ENCODE peak calls at places on chromosomes 1 and 21, in four cellular contexts. One of them, this sample, is unnamed.

GRCh38 chr1:68128157-68128556 is 77.7 kb upstream of the DIRAS3 start:
- DNase-seq in PC-3: no peak
- DNase-seq in fibroblast of lung: peak; percentile 28
- DNase-seq in GM23248: peak; percentile 52
- DNase-seq in this sample: no peak

GRCh38 chr1:229889031-229889517 is 178.0 kb upstream of the GALNT2 start:
- DNase-seq in PC-3: no peak
- DNase-seq in fibroblast of lung: no peak
- DNase-seq in GM23248: no peak
- DNase-seq in this sample: no peak

GRCh38 chr1:89701746-89702241 is 68.9 kb downstream of the LRRC8C start:
- DNase-seq in GM23248: no peak
- DNase-seq in PC-3: no peak
- DNase-seq in fibroblast of lung: peak; percentile 56
- DNase-seq in this sample: no peak

GRCh38 chr1:6423321-6423999 is 1.1 kb upstream of the ESPN start:
- DNase-seq in PC-3: peak; percentile 98
- DNase-seq in fibroblast of lung: no peak
- DNase-seq in GM23248: peak; percentile 74
- DNase-seq in this sample: peak; percentile 75

GRCh38 chr1:64006276-64007051 is 197.0 kb upstream of the UBE2U start:
- DNase-seq in fibroblast of lung: peak; percentile 44
- DNase-seq in GM23248: peak; percentile 88
- DNase-seq in PC-3: peak; percentile 96
- DNase-seq in this sample: peak; percentile 84

GRCh38 chr1:204417231-204417997 is 5.8 kb upstream of the PPP1R15B start:
- DNase-seq in fibroblast of lung: peak; percentile 97
- DNase-seq in GM23248: peak; percentile 99
- DNase-seq in PC-3: peak; percentile 99
- DNase-seq in this sample: peak; percentile 95

GRCh38 chr1:86068841-86069756 is 87.5 kb downstream of the COL24A1 start:
- DNase-seq in GM23248: no peak
- DNase-seq in fibroblast of lung: peak; percentile 31
- DNase-seq in PC-3: no peak
- DNase-seq in this sample: peak; percentile 27

GRCh38 chr1:41709873-41710272 is 208.8 kb downstream of the HIVEP3 start:
- DNase-seq in PC-3: no peak
- DNase-seq in fibroblast of lung: no peak
- DNase-seq in GM23248: no peak
- DNase-seq in this sample: no peak

GRCh38 chr1:66495490-66495889 is 38.5 kb upstream of the SGIP1 start:
- DNase-seq in PC-3: no peak
- DNase-seq in GM23248: peak; percentile 85
- DNase-seq in fibroblast of lung: no peak
- DNase-seq in this sample: peak; percentile 25

GRCh38 chr1:211579434-211580302 is 707 bp upstream of the SLC30A1 start:
- DNase-seq in PC-3: peak; percentile 67
- DNase-seq in GM23248: peak; percentile 70
- DNase-seq in fibroblast of lung: peak; percentile 17
- DNase-seq in this sample: no peak

GRCh38 chr1:206427296-206427695 is 43.0 kb upstream of the IKBKE start:
- DNase-seq in GM23248: no peak
- DNase-seq in PC-3: no peak
- DNase-seq in fibroblast of lung: no peak
- DNase-seq in this sample: no peak

GRCh38 chr1:162560303-162561036 is 1.1 kb upstream of the UAP1 start:
- DNase-seq in fibroblast of lung: no peak
- DNase-seq in PC-3: peak; percentile 49
- DNase-seq in GM23248: no peak
- DNase-seq in this sample: no peak

GRCh38 chr1:209409786-209410185 is 173.7 kb upstream of the CAMK1G start:
- DNase-seq in fibroblast of lung: peak; percentile 37
- DNase-seq in GM23248: peak; percentile 75
- DNase-seq in PC-3: peak; percentile 99
- DNase-seq in this sample: no peak

GRCh38 chr21:42513151-42513984 is at the start of gene SLC37A1:
- DNase-seq in PC-3: peak; percentile 44
- DNase-seq in fibroblast of lung: no peak
- DNase-seq in GM23248: peak; percentile 36
- DNase-seq in this sample: no peak

GRCh38 chr1:30427545-30427944 is 295.8 kb downstream of the MATN1 start:
- DNase-seq in GM23248: no peak
- DNase-seq in fibroblast of lung: no peak
- DNase-seq in PC-3: no peak
- DNase-seq in this sample: no peak

GRCh38 chr1:67978988-67979516 is 71.4 kb downstream of the DIRAS3 start:
- DNase-seq in PC-3: peak; percentile 87
- DNase-seq in GM23248: peak; percentile 86
- DNase-seq in fibroblast of lung: peak; percentile 18
- DNase-seq in this sample: peak; percentile 10

GRCh38 chr1:89085781-89086180 is 20.8 kb upstream of the GBP1 start:
- DNase-seq in fibroblast of lung: peak; percentile 74
- DNase-seq in GM23248: no peak
- DNase-seq in PC-3: no peak
- DNase-seq in this sample: peak; percentile 67

GRCh38 chr1:153349363-153350340 is 1.0 kb upstream of the PGLYRP4 start:
- DNase-seq in PC-3: no peak
- DNase-seq in GM23248: no peak
- DNase-seq in fibroblast of lung: no peak
- DNase-seq in this sample: no peak

DNA sequence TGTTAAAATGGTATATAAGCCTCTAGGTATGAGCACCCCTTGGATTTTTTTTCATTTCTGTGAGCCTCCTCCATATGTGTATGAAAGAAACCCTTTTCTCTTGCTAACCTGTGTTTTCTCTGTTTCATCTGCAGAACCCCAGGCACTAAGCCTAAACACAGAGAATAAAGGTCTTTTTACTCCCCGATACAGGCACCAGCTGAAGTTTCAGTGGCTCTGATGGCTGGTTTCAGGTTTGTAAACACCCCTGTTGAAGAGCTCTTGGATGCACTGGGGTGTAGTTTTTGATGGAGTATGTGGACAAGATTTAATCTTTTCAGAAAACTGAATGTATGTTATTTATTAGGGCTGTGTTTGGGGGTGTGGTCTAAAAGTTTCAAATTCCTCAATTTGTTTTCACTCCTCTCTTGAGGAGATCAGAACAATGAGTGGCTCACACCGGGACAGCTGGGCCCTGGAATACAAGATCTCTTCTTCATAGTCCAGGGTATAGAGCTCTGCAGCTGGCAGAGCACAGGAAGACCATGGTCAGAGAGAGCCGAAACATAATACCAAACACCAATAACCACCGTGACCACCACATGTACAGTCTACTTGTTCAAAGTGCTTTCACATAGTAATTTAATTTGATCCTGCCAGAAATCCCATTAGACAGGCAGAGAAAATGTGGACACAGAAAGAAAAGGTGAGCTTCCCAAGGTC is 50.2 kb upstream of the VTCN1 start:
- DNase-seq in PC-3: no peak
- DNase-seq in fibroblast of lung: no peak
- DNase-seq in GM23248: no peak
- DNase-seq in this sample: no peak
- H3K27ac ChIP-seq in PC-3: no peak overlapping the region
- H3K27ac ChIP-seq in fibroblast of lung: no peak overlapping the region
- H3K27ac ChIP-seq in GM23248: no peak overlapping the region
- H3K27ac ChIP-seq in this sample: no peak overlapping the region

DNA sequence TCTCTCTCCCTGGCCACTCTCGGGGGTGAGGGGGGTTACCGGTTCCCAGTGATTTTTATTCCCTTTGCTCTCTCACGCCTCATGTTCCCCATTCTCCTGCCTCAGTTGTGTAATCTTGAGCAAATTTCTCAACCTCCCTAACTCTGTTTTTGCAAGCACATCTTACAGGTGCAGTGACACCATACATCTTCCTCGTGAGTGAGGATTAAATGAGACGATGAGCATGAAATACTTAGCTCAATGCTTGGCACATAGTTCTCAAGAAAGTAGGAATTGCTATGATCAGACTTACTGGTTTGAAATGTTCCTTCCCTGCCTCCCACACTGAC is 2.0 kb upstream of the TNFRSF9 start:
- DNase-seq in fibroblast of lung: no peak
- DNase-seq in PC-3: no peak
- DNase-seq in GM23248: no peak
- DNase-seq in this sample: no peak
- H2AFZ ChIP-seq in fibroblast of lung: peak overlapping the region; percentile 60
- H2AFZ ChIP-seq in PC-3: peak overlapping the region; percentile 76
- H2AFZ ChIP-seq in GM23248: peak overlapping the region; percentile 65
- H2AFZ ChIP-seq in this sample: peak overlapping the region; percentile 43

GRCh38 chr1:7930547-7931445 is 9.8 kb downstream of the TNFRSF9 start:
- DNase-seq in GM23248: no peak
- DNase-seq in fibroblast of lung: no peak
- DNase-seq in PC-3: no peak
- DNase-seq in this sample: no peak
- H3K27ac ChIP-seq in GM23248: no peak overlapping the region
- H3K27ac ChIP-seq in fibroblast of lung: no peak overlapping the region
- H3K27ac ChIP-seq in PC-3: no peak overlapping the region
- H3K27ac ChIP-seq in this sample: no peak overlapping the region

DNA sequence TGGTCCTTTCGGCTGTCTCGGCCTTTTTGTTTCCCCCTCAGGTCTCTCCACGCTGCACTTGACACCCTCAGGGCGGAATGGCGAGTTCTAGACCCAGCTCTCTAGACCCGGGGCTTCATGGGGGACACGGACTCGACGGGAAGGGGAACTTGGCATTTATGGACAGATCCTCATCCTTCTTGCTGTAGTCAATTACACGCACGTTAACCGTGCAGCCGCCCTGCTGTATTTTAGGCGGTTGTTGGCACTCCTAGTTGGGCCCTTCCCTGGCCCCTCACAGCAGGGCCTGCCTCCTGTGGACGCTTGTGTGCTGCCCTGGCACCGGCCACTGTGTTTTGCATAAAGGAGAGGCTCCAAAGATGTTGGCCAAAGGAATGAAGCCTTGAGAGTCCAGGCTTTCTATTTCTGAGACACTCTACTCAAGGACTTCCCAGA is 558 bp upstream of the BTG3 start:
- DNase-seq in GM23248: peak; percentile 53
- DNase-seq in PC-3: no peak
- DNase-seq in fibroblast of lung: peak; percentile 32
- DNase-seq in this sample: peak; percentile 22
- H2AFZ ChIP-seq in GM23248: peak overlapping the region; percentile 99
- H2AFZ ChIP-seq in PC-3: peak overlapping the region; percentile 73
- H2AFZ ChIP-seq in fibroblast of lung: peak overlapping the region; percentile 94
- H2AFZ ChIP-seq in this sample: peak overlapping the region; percentile 92

GRCh38 chr1:44406761-44407429 is 1.8 kb downstream of the RNF220 start:
- DNase-seq in PC-3: no peak
- DNase-seq in fibroblast of lung: no peak
- DNase-seq in GM23248: peak; percentile 31
- DNase-seq in this sample: no peak
- H3K27ac ChIP-seq in PC-3: no peak overlapping the region
- H3K27ac ChIP-seq in fibroblast of lung: no peak overlapping the region
- H3K27ac ChIP-seq in GM23248: no peak overlapping the region
- H3K27ac ChIP-seq in this sample: no peak overlapping the region

DNA sequence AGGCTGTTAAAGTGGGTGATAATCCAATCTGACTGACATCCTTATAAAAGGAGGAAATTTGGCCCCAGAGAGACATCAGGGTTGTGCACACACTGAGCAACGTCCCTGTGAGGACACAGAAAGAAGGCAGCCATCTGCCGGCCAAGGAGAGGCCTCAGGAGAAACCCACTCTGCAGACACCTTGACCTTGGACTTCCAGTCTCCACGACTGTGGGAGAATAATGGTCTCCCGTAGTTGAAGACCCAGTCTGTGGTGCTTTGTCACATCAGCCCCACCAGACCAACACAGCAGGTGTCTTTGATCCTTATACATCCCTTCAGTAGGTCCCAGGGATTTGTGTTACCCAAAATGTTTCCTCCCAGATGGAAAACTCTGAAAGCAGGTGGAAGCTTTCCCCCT is 4.2 kb upstream of the DNAJC28 start:
- DNase-seq in PC-3: no peak
- DNase-seq in fibroblast of lung: no peak
- DNase-seq in GM23248: no peak
- DNase-seq in this sample: no peak
- H2AFZ ChIP-seq in PC-3: no peak overlapping the region
- H2AFZ ChIP-seq in fibroblast of lung: no peak overlapping the region
- H2AFZ ChIP-seq in GM23248: no peak overlapping the region
- H2AFZ ChIP-seq in this sample: no peak overlapping the region

DNA sequence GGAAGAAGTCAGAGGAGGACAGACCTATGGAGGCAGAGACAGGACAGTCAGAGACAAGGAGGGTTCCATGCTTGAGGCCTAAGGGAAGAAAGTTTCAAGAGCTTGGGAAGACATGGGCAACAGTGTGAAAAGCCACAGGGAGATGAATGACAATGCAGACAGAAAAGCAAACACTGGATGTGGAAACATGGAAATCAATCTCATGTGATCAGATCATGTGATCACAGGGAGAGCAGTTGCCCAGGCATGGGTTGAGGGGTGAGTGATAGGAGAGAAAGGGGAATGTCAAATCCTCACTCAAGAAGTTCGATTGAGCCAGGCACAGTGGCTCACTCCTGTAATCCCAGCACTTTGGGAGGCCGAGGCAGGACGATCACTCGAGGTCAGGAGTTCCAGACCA is 17.2 kb downstream of the PTAFR start:
- DNase-seq in PC-3: no peak
- DNase-seq in fibroblast of lung: no peak
- DNase-seq in GM23248: no peak
- DNase-seq in this sample: no peak
- H3K27ac ChIP-seq in PC-3: no peak overlapping the region
- H3K27ac ChIP-seq in fibroblast of lung: no peak overlapping the region
- H3K27ac ChIP-seq in GM23248: no peak overlapping the region
- H3K27ac ChIP-seq in this sample: no peak overlapping the region